ENCODE peak calls at places on chromosomes 3 and 15, in four cellular contexts. J is NCI-H460; N is CD4-positive, CD25-positive, alpha-beta regulatory T cell; G is HS-5. H is an unnamed sample.

GRCh38 chr3:124041553-124041952 is 49.6 kb upstream of the ROPN1 start:
- DNase-seq in G (no peak), N (no peak), J (no peak), H (no peak)

GRCh38 chr3:13105851-13106250 is 32.6 kb upstream of the IQSEC1 start:
- DNase-seq in J (no peak), N (no peak), G (no peak), H (no peak)

GRCh38 chr3:55541016-55541415 is 53.9 kb upstream of the WNT5A start:
- DNase-seq in G (no peak), N (no peak), J (no peak), H (no peak)

GRCh38 chr15:69462030-69462492 is 9.4 kb downstream of the RPLP1 start:
- DNase-seq in N (no peak), G (no peak), J (no peak), H (no peak)

GRCh38 chr3:53939081-53939582 is 47.5 kb upstream of the SELENOK start:
- DNase-seq in J (no peak), G (no peak), N (no peak), H (no peak)

GRCh38 chr3:188832146-188832545 is 339.6 kb upstream of the TPRG1 start:
- DNase-seq in G (no peak), N (no peak), J (no peak), H (no peak)

GRCh38 chr15:56917652-56918045 is 795 bp upstream of the TCF12 start:
- DNase-seq in J (no peak), G (no peak), N (peak; percentile 45), H (no peak)

GRCh38 chr3:11591401-11592266 is 52.1 kb downstream of the VGLL4 start:
- DNase-seq in N (no peak), J (no peak), G (no peak), H (peak; percentile 54)

GRCh38 chr15:88243895-88244787 is 12.4 kb downstream of the NTRK3 start:
- DNase-seq in N (peak; percentile 34), G (no peak), J (peak; percentile 25), H (no peak)

GRCh38 chr3:167887096-167887495 is 151.6 kb downstream of the SERPINI1 start:
- DNase-seq in N (no peak), J (no peak), G (no peak), H (no peak)

GRCh38 chr3:16550305-16550675 is 36.8 kb upstream of the RFTN1 start:
- DNase-seq in G (no peak), J (no peak), N (no peak), H (no peak)

GRCh38 chr15:65184305-65184943 is 718 bp downstream of the CLPX start:
- DNase-seq in N (peak; percentile 56), G (no peak), J (peak; percentile 36), H (no peak)

GRCh38 chr15:92637621-92638020 is 18.0 kb downstream of the FAM174B start:
- DNase-seq in G (no peak), N (no peak), J (no peak), H (no peak)

GRCh38 chr3:37988931-37989525 is 1.6 kb upstream of the VILL start:
- DNase-seq in J (no peak), G (no peak), N (no peak), H (no peak)

GRCh38 chr3:43870110-43870509 is 179.4 kb downstream of the ABHD5 start:
- DNase-seq in G (no peak), J (no peak), N (no peak), H (no peak)

GRCh38 chr3:99950921-99951320 is 133.3 kb downstream of the CMSS1 start:
- DNase-seq in J (no peak), N (no peak), G (no peak), H (no peak)

GRCh38 chr3:185069583-185070030 is 83.3 kb downstream of the C3orf70 start:
- DNase-seq in G (no peak), J (no peak), N (no peak), H (no peak)

GRCh38 chr3:27046346-27046745 is 322.8 kb downstream of the NEK10 start:
- DNase-seq in N (no peak), J (no peak), G (no peak), H (no peak)

GRCh38 chr3:197372076-197372661 is 73.8 kb upstream of the DLG1 start:
- DNase-seq in J (peak; percentile 11), G (peak; percentile 87), N (no peak), H (no peak)

GRCh38 chr3:101803152-101803782 is 24.3 kb downstream of the NXPE3 start:
- DNase-seq in J (peak; percentile 65), N (peak; percentile 89), G (no peak), H (peak; percentile 13)

GRCh38 chr15:35630570-35630969 is 84.6 kb upstream of the DPH6 start:
- DNase-seq in J (no peak), N (no peak), G (no peak), H (no peak)

H was measured in cerebellar nuclear complex.